ENCODE peak calls at places on chromosome 18, in eight cellular contexts. G is fibroblast of pulmonary artery, L is MCF 10A, J is GM10248, F is foreskin fibroblast, V is neural crest cell, B is HFFc6, U is heart left ventricle. K is an unnamed sample.

GRCh38 chr18:72233106-72233505 is 311.0 kb downstream of the CBLN2 start:
- DNase-seq in G (no peak), L (no peak), J (no peak), F (no peak), V (no peak), B (no peak), U (no peak), K (no peak)

GRCh38 chr18:9681217-9681616 is 26.9 kb upstream of the RAB31 start:
- DNase-seq in G (no peak), L (no peak), J (no peak), F (no peak), V (no peak), B (no peak), U (no peak), K (no peak)

GRCh38 chr18:79857082-79857661 is 59.4 kb downstream of the KCNG2 start:
- DNase-seq in G (peak), L (peak), J (no peak), F (peak), V (no peak), B (no peak), U (no peak), K (no peak)

GRCh38 chr18:32259553-32259952 is 69.7 kb downstream of the MEP1B start:
- DNase-seq in G (no peak), L (no peak), J (no peak), F (no peak), V (no peak), B (no peak), U (no peak), K (no peak)

GRCh38 chr18:48800479-48800876 is 150.3 kb downstream of the SMAD7 start:
- DNase-seq in G (no peak), L (no peak), J (no peak), F (no peak), V (no peak), B (no peak), U (no peak), K (peak)

GRCh38 chr18:75247041-75247551 is 36.5 kb downstream of the TSHZ1 start:
- DNase-seq in G (peak), L (peak), J (peak), F (peak), V (no peak), B (no peak), U (no peak), K (no peak)

GRCh38 chr18:76494541-76495403 is at the start of gene ZNF516:
- DNase-seq in G (peak), L (peak), J (no peak), F (peak), V (peak), B (no peak), U (peak), K (peak)

GRCh38 chr18:45557779-45558178 is 57.5 kb upstream of the SLC14A2 start:
- DNase-seq in G (no peak), L (no peak), J (no peak), F (no peak), V (no peak), B (no peak), U (no peak), K (no peak)

GRCh38 chr18:59026831-59027410 is 112.8 kb upstream of the SEC11C start:
- DNase-seq in G (no peak), L (no peak), J (no peak), F (no peak), V (no peak), B (no peak), U (no peak), K (no peak)

GRCh38 chr18:77119851-77120491 is 12.6 kb downstream of the MBP start:
- DNase-seq in G (no peak), L (no peak), J (no peak), F (no peak), V (no peak), B (no peak), U (peak), K (no peak)

GRCh38 chr18:12628706-12629702 is 28.9 kb downstream of the SPIRE1 start:
- DNase-seq in G (peak), L (peak), J (no peak), F (peak), V (no peak), B (peak), U (no peak), K (no peak)

DNA sequence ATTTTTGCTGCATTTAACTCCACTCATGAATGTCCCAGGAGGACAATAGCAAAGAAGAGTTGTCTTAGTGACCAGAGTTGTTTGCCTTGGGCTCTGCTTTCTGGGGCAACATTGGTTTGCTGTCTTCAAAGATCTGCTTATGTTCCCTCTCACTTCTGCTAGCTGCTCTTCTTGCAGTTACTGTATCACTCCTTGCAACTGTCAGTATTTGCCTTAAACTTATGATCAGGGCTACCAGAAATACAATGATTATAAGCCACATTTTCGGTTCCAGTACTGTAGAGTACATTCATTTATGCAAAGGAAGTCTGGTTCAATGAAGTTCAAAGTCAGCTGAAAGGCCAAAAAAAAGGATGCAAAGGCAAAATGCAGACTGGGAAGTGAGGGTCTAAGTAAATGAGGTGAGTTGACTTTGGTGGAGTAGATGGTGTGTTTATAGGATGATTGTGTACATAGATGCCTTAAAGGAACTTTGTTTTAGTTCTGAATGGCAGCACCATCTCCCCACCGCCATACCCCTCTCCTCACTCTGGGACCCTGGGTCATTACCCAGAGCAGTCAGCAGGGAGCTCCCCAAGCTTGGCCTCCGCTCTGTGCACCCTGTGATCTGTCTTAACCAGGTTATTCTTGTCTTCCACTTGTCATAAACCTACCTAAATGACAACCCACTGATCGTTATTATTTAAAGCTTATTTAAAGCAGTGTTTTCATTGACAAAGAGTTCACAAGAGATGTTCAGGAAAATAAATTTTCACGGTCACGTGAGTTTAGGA is 236.0 kb downstream of the DOK6 start:
- DNase-seq in G (no peak), L (no peak), J (peak), F (no peak), V (no peak), B (no peak), U (no peak), K (no peak)
- TF ChIP-seq CTCF in G (peak), L (no peak), J (peak), F (peak), V (peak), B (no peak), U (peak), K (no peak)

DNA sequence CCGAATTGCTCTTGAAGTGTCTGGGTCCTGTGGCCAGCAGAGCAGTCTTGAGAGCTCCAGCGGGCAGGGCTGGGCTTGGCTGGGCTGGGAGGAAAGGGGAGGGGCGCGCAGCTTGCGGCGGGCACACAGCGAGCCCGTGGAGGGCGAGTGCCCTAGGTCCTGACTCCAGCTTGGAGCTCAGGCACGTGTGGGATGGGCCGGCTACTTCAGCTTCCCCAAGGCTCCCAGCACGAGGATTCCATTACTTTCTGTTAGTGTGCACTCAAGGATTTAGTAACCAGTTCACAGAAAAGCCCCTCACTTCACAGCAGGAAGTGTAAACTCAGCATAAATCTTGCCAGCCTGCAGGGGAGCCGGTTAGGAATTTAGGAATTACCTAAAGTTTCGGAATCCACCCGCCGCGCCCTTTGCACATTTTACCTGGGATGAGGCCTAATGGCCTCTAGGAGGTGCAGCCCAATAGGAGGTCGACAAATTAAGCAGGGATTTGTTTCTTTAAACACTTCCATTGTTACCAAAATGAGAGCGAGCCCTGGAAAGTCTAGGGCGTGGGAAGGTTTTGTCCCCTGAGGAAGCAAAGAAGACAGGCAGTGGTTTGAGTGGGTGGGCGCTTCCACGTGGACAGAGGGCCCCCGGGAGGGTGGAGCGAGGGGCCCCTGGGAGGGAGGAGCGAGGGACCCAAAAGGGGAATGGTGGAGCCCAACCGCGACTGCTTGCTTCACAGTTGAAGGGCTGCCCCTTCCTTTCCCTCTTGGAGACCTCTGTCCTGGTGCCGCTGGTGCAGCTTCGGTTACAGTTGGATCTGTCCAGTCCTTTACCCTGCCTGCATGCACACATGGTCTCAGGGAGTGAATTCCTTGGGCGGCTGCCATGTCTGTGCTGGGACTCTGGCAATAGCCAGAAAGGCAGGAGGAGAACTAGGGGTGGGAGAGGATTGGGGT is 93.3 kb downstream of the CTAGE1 start:
- DNase-seq in G (peak), L (no peak), J (no peak), F (peak), V (peak), B (no peak), U (peak), K (no peak)
- TF ChIP-seq CTCF in G (peak), L (no peak), J (no peak), F (peak), V (peak), B (peak), U (no peak), K (no peak)

GRCh38 chr18:36101943-36102342 is 27.2 kb downstream of the SLC39A6 start:
- DNase-seq in G (no peak), L (no peak), J (no peak), F (no peak), V (no peak), B (no peak), U (no peak), K (no peak)

GRCh38 chr18:36096955-36097354 is 29.6 kb upstream of the RPRD1A start:
- DNase-seq in G (no peak), L (no peak), J (no peak), F (no peak), V (no peak), B (no peak), U (no peak), K (no peak)

GRCh38 chr18:36094431-36094830 is 27.1 kb upstream of the RPRD1A start:
- DNase-seq in G (no peak), L (no peak), J (no peak), F (no peak), V (no peak), B (no peak), U (no peak), K (no peak)

GRCh38 chr18:36095936-36096519 is 28.7 kb upstream of the RPRD1A start:
- DNase-seq in G (peak), L (peak), J (peak), F (peak), V (no peak), B (peak), U (no peak), K (no peak)

DNA sequence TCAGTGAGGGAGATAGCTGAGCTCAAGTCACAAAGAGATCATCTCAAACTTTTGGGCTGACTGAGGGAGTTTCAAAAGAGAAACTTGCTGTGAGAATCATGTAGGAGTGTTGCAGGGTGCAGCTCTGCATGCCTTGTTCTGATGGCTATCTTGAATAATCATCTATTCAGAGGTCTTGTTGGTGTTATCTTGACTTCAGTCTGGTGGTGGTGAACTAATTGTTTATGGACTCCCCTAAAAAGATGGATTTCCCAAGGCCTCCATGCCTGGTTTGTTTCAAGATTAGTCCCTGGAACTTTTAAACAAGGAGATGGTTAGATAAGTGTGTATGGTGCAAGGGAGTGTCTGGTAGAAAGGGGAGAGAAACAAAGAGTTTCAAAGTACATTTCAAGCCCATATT is 29.8 kb downstream of the SLC39A6 start:
- DNase-seq in G (no peak), L (no peak), J (no peak), F (no peak), V (no peak), B (no peak), U (no peak), K (no peak)
- TF ChIP-seq CTCF in G (no peak), L (no peak), J (no peak), F (no peak), V (no peak), B (no peak), U (no peak), K (no peak)

DNA sequence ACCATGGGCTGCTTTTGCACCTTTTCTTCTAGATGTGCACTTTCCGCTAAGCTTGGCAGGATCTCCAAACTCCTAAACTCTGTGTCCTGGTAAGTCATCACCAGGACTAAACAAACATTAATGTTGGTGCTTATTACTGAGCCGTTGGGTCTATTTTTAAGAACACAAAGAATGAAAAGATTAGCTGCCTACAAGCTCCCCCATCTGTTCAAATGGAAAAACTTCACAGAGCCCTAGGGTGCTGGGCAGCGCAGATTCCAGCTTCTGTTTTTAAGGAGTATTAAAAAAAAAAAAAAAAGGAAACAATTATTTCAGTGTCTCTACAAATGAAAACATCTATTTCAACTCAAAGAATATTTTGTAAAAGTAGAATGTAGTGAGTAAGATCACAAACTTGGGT is 97.8 kb upstream of the AQP4 start:
- DNase-seq in G (peak), L (peak), J (no peak), F (peak), V (no peak), B (no peak), U (no peak), K (no peak)
- TF ChIP-seq CTCF in G (no peak), L (peak), J (no peak), F (no peak), V (peak), B (peak), U (peak), K (no peak)

DNA sequence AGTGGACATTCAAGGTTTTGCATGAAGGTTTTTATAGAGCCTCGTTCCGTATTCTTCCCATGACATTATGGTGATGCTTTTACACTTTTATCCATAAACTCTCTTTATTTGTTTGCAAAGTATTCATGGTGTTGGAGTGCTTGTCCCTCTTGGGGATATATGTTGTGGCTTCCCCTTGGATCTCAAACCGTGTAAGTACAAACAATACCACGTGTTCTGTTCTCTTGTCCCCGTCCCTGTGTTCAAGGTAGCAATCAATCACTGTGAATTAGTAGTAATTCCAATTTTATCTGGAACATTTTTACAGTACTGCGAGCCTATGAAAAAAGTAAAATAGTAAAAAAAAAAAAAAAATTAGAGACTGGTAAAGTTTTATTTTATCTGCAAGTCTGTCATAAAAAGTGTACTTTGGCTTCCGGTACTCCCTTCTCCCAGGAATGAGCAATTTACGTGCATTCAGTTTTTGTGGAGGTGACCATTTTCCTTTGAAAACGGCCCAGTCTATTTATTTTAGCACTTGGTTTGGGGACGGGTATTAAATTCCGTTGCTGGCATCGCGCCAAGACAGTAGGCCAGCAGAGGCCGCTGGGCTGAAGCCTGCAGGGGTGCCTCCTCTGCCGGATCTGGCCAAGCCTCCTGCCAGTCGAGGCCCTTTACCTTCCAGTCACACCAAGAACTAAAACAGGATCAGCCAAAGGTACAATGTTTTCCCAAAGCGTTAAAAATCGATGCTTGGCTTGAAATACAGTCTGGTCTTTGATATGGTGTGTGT is 175.7 kb downstream of the SOCS6 start:
- DNase-seq in G (peak), L (peak), J (peak), F (peak), V (peak), B (peak), U (peak), K (peak)
- TF ChIP-seq CTCF in G (peak), L (peak), J (peak), F (peak), V (peak), B (peak), U (peak), K (no peak)

K was measured in glutamatergic neuron.